ENCODE peak calls at places on chromosomes 12 and 14, in five cellular contexts. O, J, M, G and V are unnamed samples.
A peak's percentile ranks its signal among the peaks of the same experiment; 100 is the strongest.

GRCh38 chr12:130504110-130504835 is 166.6 kb downstream of the PIWIL1 start:
- DNase-seq in O (no peak), J (no peak), M (no peak), G (no peak), V (no peak)

GRCh38 chr14:33590891-33591630 is 359.8 kb downstream of the EGLN3 start:
- DNase-seq in O (no peak), J (no peak), M (no peak), G (no peak), V (no peak)

GRCh38 chr12:24821691-24822090 is 127.2 kb downstream of the BCAT1 start:
- DNase-seq in O (peak; percentile 81), J (peak; percentile 66), M (no peak), G (no peak), V (no peak)

GRCh38 chr12:79877246-79877645 is 57.7 kb downstream of the PPP1R12A start:
- DNase-seq in O (no peak), J (no peak), M (no peak), G (no peak), V (no peak)

GRCh38 chr12:39503445-39503844 is 60.5 kb upstream of the KIF21A start:
- DNase-seq in O (peak; percentile 39), J (peak; percentile 2), M (no peak), G (no peak), V (no peak)

GRCh38 chr14:29311983-29312382 is 545.4 kb downstream of the FOXG1 start:
- DNase-seq in O (peak; percentile 24), J (no peak), M (no peak), G (no peak), V (no peak)

GRCh38 chr14:105505101-105505500 is 14.1 kb downstream of the TEDC1 start:
- DNase-seq in O (no peak), J (no peak), M (no peak), G (no peak), V (no peak)

GRCh38 chr14:93533864-93534263 is 103.1 kb downstream of the UNC79 start:
- DNase-seq in O (no peak), J (no peak), M (no peak), G (no peak), V (no peak)

GRCh38 chr12:44881197-44881596 is 5.1 kb upstream of the NELL2 start:
- DNase-seq in O (no peak), J (no peak), M (no peak), G (no peak), V (no peak)

GRCh38 chr12:91778091-91778819 is 367.4 kb downstream of the BTG1 start:
- DNase-seq in O (peak; percentile 38), J (no peak), M (no peak), G (no peak), V (no peak)

GRCh38 chr14:23089498-23090253 is 5.3 kb downstream of the ACIN1 start:
- DNase-seq in O (no peak), J (no peak), M (no peak), G (no peak), V (no peak)

GRCh38 chr12:26715232-26715631 is 117.8 kb downstream of the ITPR2 start:
- DNase-seq in O (no peak), J (no peak), M (no peak), G (no peak), V (no peak)

GRCh38 chr12:129607293-129607692 is 296.5 kb downstream of the TMEM132D start:
- DNase-seq in O (peak; percentile 90), J (peak; percentile 92), M (no peak), G (no peak), V (no peak)

GRCh38 chr14:94536836-94537235 is 24.4 kb upstream of the SERPINA4 start:
- DNase-seq in O (peak; percentile 11), J (peak; percentile 35), M (no peak), G (no peak), V (no peak)
- TF ChIP-seq CTCF in O (no peak), J (peak; percentile 48), M (no peak), G (no peak), V (peak; percentile 13)

DNA sequence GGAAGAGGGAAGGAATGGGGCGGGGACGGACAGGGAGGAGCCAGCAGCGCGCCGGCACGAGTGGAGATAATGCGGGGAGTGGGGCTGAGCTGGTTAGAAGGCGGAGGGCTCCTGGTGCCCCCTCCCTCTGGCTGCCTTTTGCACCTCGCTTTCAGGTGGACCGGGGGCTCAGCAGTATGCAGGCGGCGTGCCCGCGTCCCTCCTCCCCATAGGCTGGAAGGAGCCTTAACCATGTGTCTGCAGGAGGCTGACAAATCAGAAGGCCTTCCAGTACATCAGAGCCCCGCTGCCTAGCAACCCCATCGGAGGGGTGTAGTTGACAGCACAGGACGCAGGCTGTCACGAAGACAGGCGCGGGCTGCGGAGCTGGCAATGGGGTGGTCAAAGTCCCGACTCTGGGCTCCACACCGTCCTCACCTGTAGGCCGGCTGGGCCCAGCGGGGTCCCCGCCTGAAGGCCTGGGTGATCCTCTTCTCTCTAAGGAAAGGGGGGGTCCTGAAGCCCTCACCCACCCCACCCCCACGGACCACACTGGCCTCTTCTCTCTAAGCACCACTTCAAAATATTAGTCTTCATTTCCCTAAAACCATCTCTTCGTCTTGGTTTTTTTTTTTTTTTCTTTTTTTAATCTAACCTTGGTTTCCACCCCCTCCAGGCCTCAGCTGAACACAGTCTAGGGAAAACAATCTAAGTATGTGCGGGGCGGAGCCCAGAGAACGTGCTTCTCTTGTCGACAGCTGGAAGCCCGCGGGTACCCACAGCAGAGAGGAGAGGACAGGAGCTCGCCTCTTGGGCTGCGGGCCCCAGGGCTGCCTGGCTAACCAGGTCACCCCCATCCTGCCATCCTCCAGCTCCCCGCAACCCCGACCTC is 44.5 kb downstream of the KDM2B start:
- DNase-seq in O (peak; percentile 81), J (peak; percentile 87), M (peak; percentile 89), G (peak; percentile 50), V (peak; percentile 46)
- H3K4me3 ChIP-seq in O (peak overlapping the region; percentile 38), J (peak overlapping the region; percentile 55), M (peak overlapping the region; percentile 82), G (no peak overlapping the region), V (peak overlapping the region; percentile 50)

DNA sequence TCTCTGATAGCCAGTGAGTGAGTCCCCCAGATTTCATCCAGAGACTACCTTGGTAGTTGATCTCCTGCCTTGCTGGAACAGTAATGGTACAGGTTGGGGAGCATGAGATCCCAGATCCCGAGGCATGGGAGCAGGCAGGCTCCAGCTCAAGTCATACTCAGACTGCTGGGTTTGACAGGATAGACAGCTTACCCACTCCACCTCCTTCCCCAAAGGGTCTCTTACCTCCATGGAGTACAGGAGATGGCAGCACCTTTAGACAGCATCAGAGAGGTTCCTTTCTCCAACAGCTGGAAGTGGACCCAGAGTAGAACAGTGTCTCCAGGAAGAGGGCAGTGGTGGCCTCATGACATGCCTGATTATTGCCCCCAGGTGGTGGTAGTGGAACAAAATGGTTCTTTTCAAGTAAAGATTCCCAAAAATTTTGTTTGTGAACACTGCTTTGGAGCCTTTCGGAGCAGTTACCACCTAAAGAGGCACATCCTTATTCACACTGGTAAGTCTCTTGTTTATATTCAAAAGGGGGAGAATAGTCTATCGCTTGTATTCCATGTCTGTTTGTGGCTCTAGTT is 4.9 kb upstream of the CSAD start:
- DNase-seq in O (no peak), J (no peak), M (no peak), G (no peak), V (no peak)
- TF ChIP-seq CTCF in O (no peak), J (no peak), M (no peak), G (no peak), V (no peak)

DNA sequence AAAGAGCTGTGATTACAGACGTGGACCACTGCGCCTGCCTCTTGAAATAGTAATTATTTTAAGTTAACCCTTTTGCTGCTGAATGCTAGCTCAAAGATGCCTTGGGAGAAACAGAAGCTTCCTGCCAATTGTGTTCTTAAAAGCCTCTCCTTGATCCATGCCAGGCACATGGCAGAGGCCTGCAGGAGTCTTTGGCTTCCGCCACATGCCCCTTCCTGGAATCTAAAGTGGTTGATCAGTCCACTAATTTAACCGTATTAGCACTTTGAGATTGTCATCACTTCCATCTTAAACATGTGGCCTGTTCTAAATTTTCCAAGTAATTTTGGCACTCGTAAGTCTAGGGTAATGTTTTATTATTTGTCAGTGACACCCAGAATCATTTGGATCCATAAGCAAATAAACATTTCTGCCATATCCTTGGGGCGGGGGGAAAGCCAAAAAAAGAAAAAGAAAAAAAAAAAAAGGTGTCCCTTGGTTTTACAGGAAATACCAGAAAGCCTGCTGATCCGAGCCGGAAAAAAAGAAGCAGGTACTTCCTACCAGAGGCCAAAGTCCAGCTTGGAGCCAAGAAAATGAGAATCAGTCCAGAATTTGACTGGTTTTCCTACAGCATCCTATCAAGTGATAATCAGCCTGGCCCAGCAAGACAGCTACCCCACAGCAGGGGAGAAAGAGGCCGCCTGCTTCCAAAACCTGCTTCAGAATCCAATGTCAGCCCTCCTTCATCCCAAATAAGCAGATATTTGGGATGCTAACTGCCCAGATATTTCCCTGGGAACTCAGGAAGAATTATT is 104.8 kb downstream of the KCNK10 start:
- DNase-seq in O (no peak), J (no peak), M (no peak), G (no peak), V (no peak)
- H3K4me3 ChIP-seq in O (no peak overlapping the region), J (no peak overlapping the region), M (no peak overlapping the region), G (no peak overlapping the region), V (no peak overlapping the region)

GRCh38 chr14:73943083-73943482 is 6.8 kb downstream of the FAM161B start:
- DNase-seq in O (peak; percentile 16), J (peak; percentile 39), M (no peak), G (no peak), V (peak; percentile 60)
- TF ChIP-seq CTCF in O (no peak), J (no peak), M (no peak), G (no peak), V (no peak)

GRCh38 chr14:70823281-70823680 is 14.0 kb upstream of the MAP3K9 start:
- DNase-seq in O (no peak), J (no peak), M (no peak), G (no peak), V (no peak)

GRCh38 chr14:70821916-70822705 is 12.8 kb upstream of the MAP3K9 start:
- DNase-seq in O (peak; percentile 35), J (peak; percentile 18), M (peak; percentile 80), G (peak; percentile 35), V (peak; percentile 13)

GRCh38 chr14:70827366-70828151 is 18.2 kb upstream of the MAP3K9 start:
- DNase-seq in O (no peak), J (no peak), M (no peak), G (no peak), V (peak; percentile 25)

GRCh38 chr14:70821581-70821915 is 12.2 kb upstream of the MAP3K9 start:
- DNase-seq in O (no peak), J (no peak), M (no peak), G (no peak), V (no peak)

GRCh38 chr14:70822706-70823185 is 13.4 kb upstream of the MAP3K9 start:
- DNase-seq in O (no peak), J (no peak), M (peak; percentile 70), G (no peak), V (no peak)
- H3K4me3 ChIP-seq in O (peak overlapping the region; percentile 57), J (peak overlapping the region; percentile 62), M (peak overlapping the region; percentile 76), G (no peak overlapping the region), V (peak overlapping the region; percentile 84)

DNA sequence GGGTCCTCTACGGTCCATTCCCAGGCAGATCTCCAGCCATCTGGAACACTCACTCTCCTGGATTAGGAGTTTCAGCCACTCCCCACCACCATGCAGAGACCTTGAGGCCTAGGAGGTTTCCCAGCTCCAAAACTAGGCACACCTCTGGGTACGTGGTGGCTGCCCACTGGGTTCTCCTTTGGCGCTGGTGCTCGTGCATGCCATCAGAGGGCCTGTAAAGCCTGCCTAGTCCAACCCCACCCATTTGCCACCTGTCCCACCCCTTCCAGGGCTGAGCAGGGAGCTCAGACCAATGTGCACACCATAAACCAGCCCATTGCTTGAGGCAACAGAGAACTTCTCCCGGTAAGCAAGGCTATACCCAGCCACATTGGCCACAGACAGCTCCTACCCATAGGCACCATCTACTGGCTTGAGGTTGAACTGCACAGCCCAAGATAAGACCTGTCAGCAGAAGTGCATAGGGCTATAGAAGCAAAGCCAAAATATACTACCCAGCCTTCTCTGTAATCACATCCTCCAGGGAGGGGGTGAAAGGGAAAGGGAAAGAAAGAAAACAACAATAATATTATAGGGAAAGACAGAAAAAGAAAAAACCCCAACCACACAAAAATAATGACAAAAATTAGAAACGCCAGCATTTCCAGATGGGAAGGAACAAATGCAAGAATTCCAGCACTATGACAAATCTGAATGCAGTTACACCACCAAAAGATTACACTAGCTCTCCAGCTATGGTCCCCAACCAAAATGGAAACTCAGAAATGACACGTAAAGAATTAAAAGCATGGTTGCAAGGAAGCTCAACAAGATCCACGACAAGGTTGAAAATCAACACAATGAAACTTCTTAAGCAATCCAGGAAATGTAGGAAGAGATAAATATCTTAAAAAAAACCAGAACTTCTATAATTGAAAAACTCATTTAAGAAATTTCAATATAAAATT is 111.9 kb upstream of the CCDC175 start:
- DNase-seq in O (peak; percentile 63), J (peak; percentile 70), M (no peak), G (no peak), V (peak; percentile 16)
- TF ChIP-seq CTCF in O (peak; percentile 93), J (peak; percentile 84), M (peak; percentile 26), G (no peak), V (peak; percentile 69)